ENCODE peak calls at places on chromosomes 1 and 21, in nine cellular contexts. V is globus pallidus, I is hepatic stellate cell, E is upper lobe of right lung, G is NCI-H1436, J is thoracic aorta, U is OCI-LY7, W is prostate gland, M is fibroblast of lung. X is an unnamed sample.

GRCh38 chr21:28747464-28747863 is 245.2 kb downstream of the LTN1 start:
- DNase-seq in V (no peak), I (no peak), E (no peak), G (no peak), J (no peak), U (no peak), W (no peak), M (no peak), X (no peak)

GRCh38 chr1:3064296-3064850 is 4.6 kb upstream of the PRDM16 start:
- DNase-seq in V (no peak), I (no peak), E (peak), G (no peak), J (no peak), U (no peak), W (no peak), M (no peak), X (no peak)

GRCh38 chr21:41683815-41684214 is 83.0 kb downstream of the RIPK4 start:
- DNase-seq in V (no peak), I (no peak), E (peak), G (no peak), J (no peak), U (no peak), W (no peak), M (no peak), X (no peak)

GRCh38 chr1:32724678-32725594 is 22.4 kb upstream of the SYNC start:
- DNase-seq in V (no peak), I (peak), E (peak), G (no peak), J (peak), U (no peak), W (no peak), M (peak), X (peak)

GRCh38 chr1:191564275-191564674 is 594.0 kb upstream of the RGS18 start:
- DNase-seq in V (no peak), I (no peak), E (no peak), G (no peak), J (no peak), U (no peak), W (no peak), M (no peak), X (no peak)

GRCh38 chr1:96329121-96329520 is 392.5 kb upstream of the PTBP2 start:
- DNase-seq in V (no peak), I (no peak), E (no peak), G (no peak), J (no peak), U (no peak), W (no peak), M (peak), X (no peak)

GRCh38 chr1:108041360-108042143 is 76.6 kb upstream of the VAV3 start:
- DNase-seq in V (no peak), I (no peak), E (no peak), G (no peak), J (no peak), U (peak), W (peak), M (peak), X (no peak)

GRCh38 chr1:207841318-207841717 is 69.6 kb downstream of the CD34 start:
- DNase-seq in V (no peak), I (no peak), E (no peak), G (no peak), J (no peak), U (no peak), W (no peak), M (no peak), X (no peak)

GRCh38 chr21:45574081-45574501 is 31.9 kb upstream of the SLC19A1 start:
- DNase-seq in V (no peak), I (no peak), E (peak), G (no peak), J (no peak), U (no peak), W (no peak), M (no peak), X (no peak)

GRCh38 chr1:54178296-54179070 is 21.3 kb downstream of the CYB5RL start:
- DNase-seq in V (no peak), I (no peak), E (no peak), G (no peak), J (no peak), U (no peak), W (no peak), M (no peak), X (no peak)

GRCh38 chr21:32089771-32090170 is 189.1 kb downstream of the MIS18A start:
- DNase-seq in V (no peak), I (no peak), E (no peak), G (no peak), J (no peak), U (no peak), W (no peak), M (no peak), X (no peak)

GRCh38 chr1:67711150-67711849 is 26.3 kb downstream of the GADD45A start:
- DNase-seq in V (no peak), I (no peak), E (no peak), G (no peak), J (no peak), U (no peak), W (no peak), M (no peak), X (no peak)

GRCh38 chr1:26862781-26863676 is at the start of gene SFN:
- DNase-seq in V (no peak), I (no peak), E (peak), G (peak), J (no peak), U (peak), W (peak), M (no peak), X (no peak)

GRCh38 chr1:216532399-216532798 is 109.2 kb upstream of the USH2A start:
- DNase-seq in V (no peak), I (no peak), E (no peak), G (no peak), J (no peak), U (no peak), W (no peak), M (no peak), X (no peak)

GRCh38 chr1:245332513-245332912 is 177.7 kb downstream of the KIF26B start:
- DNase-seq in V (no peak), I (no peak), E (no peak), G (no peak), J (no peak), U (no peak), W (no peak), M (peak), X (no peak)

GRCh38 chr1:77392486-77392885 is 110.7 kb downstream of the AK5 start:
- DNase-seq in V (no peak), I (no peak), E (no peak), G (no peak), J (no peak), U (no peak), W (no peak), M (no peak), X (no peak)